ENCODE peak calls at places on chromosomes 13 and 19, in four cellular contexts. R is choroid plexus epithelial cell, F is left ventricle myocardium inferior, M is heart right ventricle. T is an unnamed sample.

GRCh38 chr19:17687857-17688784 is at the start of gene UNC13A:
- DNase-seq in R (peak), F (peak), M (peak), T (peak)

GRCh38 chr13:92974905-92975429 is 251.6 kb upstream of the GPC6 start:
- DNase-seq in R (no peak), F (no peak), M (no peak), T (no peak)

GRCh38 chr13:114226699-114227323 is 7.9 kb upstream of the CDC16 start:
- DNase-seq in R (peak), F (peak), M (peak), T (peak)

GRCh38 chr13:84845875-84846619 is 953.2 kb downstream of the SLITRK6 start:
- DNase-seq in R (no peak), F (no peak), M (no peak), T (no peak)

GRCh38 chr13:50589139-50589538 is 254.4 kb downstream of the DLEU7 start:
- DNase-seq in R (peak), F (no peak), M (no peak), T (peak)

GRCh38 chr13:46354143-46355087 is 32.6 kb downstream of the RUBCNL start:
- DNase-seq in R (peak), F (no peak), M (no peak), T (peak)

GRCh38 chr19:49136771-49137171 is 17.4 kb downstream of the PPFIA3 start:
- DNase-seq in R (no peak), F (peak), M (peak), T (peak)

GRCh38 chr19:2477732-2478191 is 1.8 kb downstream of the GADD45B start:
- DNase-seq in R (peak), F (no peak), M (no peak), T (peak)

GRCh38 chr19:12665646-12666304 is 767 bp downstream of the MAN2B1 start:
- DNase-seq in R (no peak), F (no peak), M (no peak), T (no peak)

GRCh38 chr13:110138009-110138699 is 168.8 kb downstream of the COL4A1 start:
- DNase-seq in R (peak), F (peak), M (peak), T (peak)

GRCh38 chr19:58218899-58219298 is 9.8 kb upstream of the ZNF544 start:
- DNase-seq in R (peak), F (no peak), M (no peak), T (peak)

GRCh38 chr13:75621147-75621546 is 15.0 kb upstream of the LMO7 start:
- DNase-seq in R (peak), F (no peak), M (no peak), T (peak)

GRCh38 chr19:17654993-17655392 is 33.2 kb downstream of the UNC13A start:
- DNase-seq in R (no peak), F (no peak), M (no peak), T (no peak)

GRCh38 chr13:42266464-42266863 is 5.5 kb upstream of the AKAP11 start:
- DNase-seq in R (peak), F (no peak), M (no peak), T (peak)

GRCh38 chr13:94329754-94330551 is 149.5 kb downstream of the DCT start:
- DNase-seq in R (peak), F (no peak), M (no peak), T (peak)

GRCh38 chr13:39397221-39397620 is 205.8 kb downstream of the LHFPL6 start:
- DNase-seq in R (no peak), F (no peak), M (no peak), T (no peak)

GRCh38 chr19:18456279-18456678 is 18.3 kb upstream of the ISYNA1 start:
- DNase-seq in R (no peak), F (no peak), M (no peak), T (no peak)

GRCh38 chr19:53868091-53868891 is 608 bp downstream of the MYADM start:
- DNase-seq in R (peak), F (peak), M (peak), T (peak)

GRCh38 chr13:33322965-33323668 is 37.6 kb upstream of the STARD13 start:
- DNase-seq in R (no peak), F (no peak), M (no peak), T (no peak)

GRCh38 chr19:45632468-45633196 is 6.6 kb downstream of the EML2 start:
- DNase-seq in R (peak), F (peak), M (peak), T (peak)

GRCh38 chr13:47480121-47480520 is 521.0 kb downstream of the SUCLA2 start:
- DNase-seq in R (peak), F (no peak), M (no peak), T (peak)

GRCh38 chr19:13639342-13639929 is 124.9 kb upstream of the MRI1 start:
- DNase-seq in R (no peak), F (no peak), M (no peak), T (no peak)

GRCh38 chr13:48142437-48142836 is 47.5 kb upstream of the MED4 start:
- DNase-seq in R (no peak), F (no peak), M (no peak), T (no peak)

GRCh38 chr19:48403606-48404005 is 10.1 kb downstream of the GRIN2D start:
- DNase-seq in R (peak), F (no peak), M (no peak), T (peak)

GRCh38 chr19:49690656-49691242 is at the start of gene CPT1C:
- DNase-seq in R (peak), F (peak), M (peak), T (peak)

DNA sequence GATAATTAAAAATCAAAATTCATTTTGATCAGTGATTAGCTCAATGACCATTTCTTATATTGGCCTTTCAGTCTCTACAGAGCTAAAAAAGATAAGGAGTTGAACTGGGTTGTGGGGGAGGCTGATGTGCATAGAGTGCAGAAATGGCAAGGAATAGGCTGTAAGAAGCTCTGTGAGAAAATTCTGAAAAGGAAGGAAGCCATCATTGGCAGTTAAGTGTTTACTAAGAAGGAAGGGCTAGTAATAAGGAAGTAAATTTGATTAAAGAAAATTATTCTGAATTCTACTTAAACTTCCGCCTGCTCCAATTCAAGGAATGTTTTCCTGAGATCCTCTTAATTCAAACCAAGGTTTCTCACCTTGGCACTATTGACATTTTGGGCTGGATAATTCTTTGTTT is 187.5 kb downstream of the MZT1 start:
- DNase-seq in R (no peak), F (no peak), M (no peak), T (no peak)
- H3K4me3 ChIP-seq in R (no peak), F (no peak), M (no peak), T (no peak)

GRCh38 chr13:31733709-31734108 is 5.6 kb upstream of the RXFP2 start:
- DNase-seq in R (no peak), F (no peak), M (no peak), T (no peak)

GRCh38 chr13:31731923-31732322 is 7.4 kb upstream of the RXFP2 start:
- DNase-seq in R (no peak), F (no peak), M (no peak), T (no peak)

DNA sequence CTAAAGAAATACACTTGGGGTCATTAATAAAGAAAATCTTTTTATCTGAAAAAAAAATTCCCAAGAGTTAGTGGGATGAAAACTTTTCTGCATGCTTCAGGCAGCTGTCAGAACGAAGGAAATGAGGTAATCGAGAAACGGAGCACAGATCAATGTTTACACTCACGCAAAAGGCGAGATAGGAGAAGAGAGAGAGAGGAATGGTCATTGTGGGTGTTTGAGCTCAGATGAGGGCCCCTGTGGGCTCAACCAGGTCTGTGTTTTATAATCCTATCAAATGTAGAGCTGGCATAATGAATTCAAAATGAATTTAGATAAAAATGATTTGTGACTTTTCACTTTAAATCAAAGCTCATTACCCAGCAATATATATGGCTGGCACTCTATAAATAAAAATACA is 6.3 kb upstream of the RXFP2 start:
- DNase-seq in R (no peak), F (no peak), M (no peak), T (peak)
- H3K4me3 ChIP-seq in R (no peak), F (peak), M (peak), T (peak)

GRCh38 chr19:801861-802496 is 4.7 kb downstream of the PTBP1 start:
- DNase-seq in R (peak), F (no peak), M (no peak), T (no peak)
- H3K4me3 ChIP-seq in R (peak), F (peak), M (peak), T (peak)

DNA sequence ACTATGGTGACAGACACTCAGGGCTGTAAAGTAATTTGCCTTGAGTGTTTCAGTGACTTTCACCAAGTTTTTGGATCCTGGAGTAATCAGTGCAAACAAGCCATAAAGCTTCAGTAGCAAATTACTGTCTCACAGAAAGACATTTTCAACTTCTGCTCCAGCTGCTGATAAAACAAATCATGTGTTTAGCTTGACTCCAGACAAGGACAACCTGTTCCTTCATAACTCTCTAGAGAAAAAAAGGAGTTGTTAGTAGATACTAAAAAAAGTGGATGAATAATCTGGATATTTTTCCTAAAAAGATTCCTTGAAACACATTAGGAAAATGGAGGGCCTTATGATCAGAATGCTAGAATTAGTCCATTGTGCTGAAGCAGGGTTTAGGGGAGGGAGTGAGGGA is 9.4 kb downstream of the ARGLU1 start:
- DNase-seq in R (no peak), F (no peak), M (no peak), T (no peak)
- H3K4me3 ChIP-seq in R (no peak), F (no peak), M (no peak), T (no peak)

T was measured in fibroblast of villous mesenchyme.